ENCODE peak calls at places on chromosomes 11 and 22, in ten cellular contexts. One of them, this sample, is unnamed.

GRCh38 chr11:17206448-17206847 is 1.3 kb downstream of the PIK3C2A start:
- DNase-seq in right atrium auricular region: no peak
- DNase-seq in fibroblast of mammary gland: no peak
- DNase-seq in head of caudate nucleus: no peak
- DNase-seq in GOT3: no peak
- DNase-seq in stimulated activated CD4-positive, alpha-beta T cell treated with anti-CD3 and anti-CD28 coated beads, Interleukin-1b, Interleukin-23, amount 100 ng/mL, for 24 hours: no peak
- DNase-seq in effector CD4-positive, alpha-beta T cell: no peak
- DNase-seq in NCI-H1105 treated with DMSO at 0.1 percent for 48 hours: no peak
- DNase-seq in tibial nerve: no peak
- DNase-seq in AG04450: no peak
- DNase-seq in this sample: no peak

GRCh38 chr11:70073881-70074371 is 4.2 kb upstream of the ANO1 start:
- DNase-seq in GOT3: peak; percentile 41
- DNase-seq in AG04450: no peak
- DNase-seq in fibroblast of mammary gland: peak; percentile 27
- DNase-seq in NCI-H1105 treated with DMSO at 0.1 percent for 48 hours: no peak
- DNase-seq in effector CD4-positive, alpha-beta T cell: no peak
- DNase-seq in right atrium auricular region: peak; percentile 77
- DNase-seq in tibial nerve: no peak
- DNase-seq in head of caudate nucleus: no peak
- DNase-seq in stimulated activated CD4-positive, alpha-beta T cell treated with anti-CD3 and anti-CD28 coated beads, Interleukin-1b, Interleukin-23, amount 100 ng/mL, for 24 hours: no peak
- DNase-seq in this sample: no peak

GRCh38 chr22:22079404-22080148 is 97.0 kb upstream of the TOP3B start:
- DNase-seq in effector CD4-positive, alpha-beta T cell: no peak
- DNase-seq in head of caudate nucleus: no peak
- DNase-seq in tibial nerve: no peak
- DNase-seq in GOT3: no peak
- DNase-seq in AG04450: no peak
- DNase-seq in fibroblast of mammary gland: no peak
- DNase-seq in NCI-H1105 treated with DMSO at 0.1 percent for 48 hours: no peak
- DNase-seq in stimulated activated CD4-positive, alpha-beta T cell treated with anti-CD3 and anti-CD28 coated beads, Interleukin-1b, Interleukin-23, amount 100 ng/mL, for 24 hours: no peak
- DNase-seq in right atrium auricular region: peak; percentile 43
- DNase-seq in this sample: no peak

GRCh38 chr22:45740236-45740635 is 68.6 kb downstream of the ATXN10 start:
- DNase-seq in head of caudate nucleus: no peak
- DNase-seq in right atrium auricular region: no peak
- DNase-seq in NCI-H1105 treated with DMSO at 0.1 percent for 48 hours: no peak
- DNase-seq in tibial nerve: no peak
- DNase-seq in fibroblast of mammary gland: no peak
- DNase-seq in GOT3: no peak
- DNase-seq in effector CD4-positive, alpha-beta T cell: no peak
- DNase-seq in stimulated activated CD4-positive, alpha-beta T cell treated with anti-CD3 and anti-CD28 coated beads, Interleukin-1b, Interleukin-23, amount 100 ng/mL, for 24 hours: no peak
- DNase-seq in AG04450: no peak
- DNase-seq in this sample: no peak

GRCh38 chr22:30234786-30235470 is 11.6 kb downstream of the LIF start:
- DNase-seq in fibroblast of mammary gland: no peak
- DNase-seq in stimulated activated CD4-positive, alpha-beta T cell treated with anti-CD3 and anti-CD28 coated beads, Interleukin-1b, Interleukin-23, amount 100 ng/mL, for 24 hours: no peak
- DNase-seq in GOT3: no peak
- DNase-seq in effector CD4-positive, alpha-beta T cell: no peak
- DNase-seq in tibial nerve: no peak
- DNase-seq in right atrium auricular region: no peak
- DNase-seq in AG04450: peak; percentile 47
- DNase-seq in head of caudate nucleus: no peak
- DNase-seq in NCI-H1105 treated with DMSO at 0.1 percent for 48 hours: no peak
- DNase-seq in this sample: peak; percentile 35

GRCh38 chr11:80167766-80168165 is 726.9 kb upstream of the TENM4 start:
- DNase-seq in fibroblast of mammary gland: no peak
- DNase-seq in GOT3: no peak
- DNase-seq in head of caudate nucleus: no peak
- DNase-seq in stimulated activated CD4-positive, alpha-beta T cell treated with anti-CD3 and anti-CD28 coated beads, Interleukin-1b, Interleukin-23, amount 100 ng/mL, for 24 hours: no peak
- DNase-seq in tibial nerve: no peak
- DNase-seq in effector CD4-positive, alpha-beta T cell: no peak
- DNase-seq in right atrium auricular region: no peak
- DNase-seq in AG04450: no peak
- DNase-seq in NCI-H1105 treated with DMSO at 0.1 percent for 48 hours: no peak
- DNase-seq in this sample: no peak

GRCh38 chr11:95829580-95830259 is 39.4 kb downstream of the CEP57 start:
- DNase-seq in head of caudate nucleus: no peak
- DNase-seq in fibroblast of mammary gland: peak; percentile 78
- DNase-seq in AG04450: no peak
- DNase-seq in GOT3: no peak
- DNase-seq in tibial nerve: no peak
- DNase-seq in effector CD4-positive, alpha-beta T cell: no peak
- DNase-seq in stimulated activated CD4-positive, alpha-beta T cell treated with anti-CD3 and anti-CD28 coated beads, Interleukin-1b, Interleukin-23, amount 100 ng/mL, for 24 hours: no peak
- DNase-seq in NCI-H1105 treated with DMSO at 0.1 percent for 48 hours: no peak
- DNase-seq in right atrium auricular region: no peak
- DNase-seq in this sample: no peak

GRCh38 chr22:19979712-19980493 is 36.7 kb downstream of the ARVCF start:
- DNase-seq in fibroblast of mammary gland: no peak
- DNase-seq in right atrium auricular region: no peak
- DNase-seq in head of caudate nucleus: no peak
- DNase-seq in stimulated activated CD4-positive, alpha-beta T cell treated with anti-CD3 and anti-CD28 coated beads, Interleukin-1b, Interleukin-23, amount 100 ng/mL, for 24 hours: no peak
- DNase-seq in NCI-H1105 treated with DMSO at 0.1 percent for 48 hours: no peak
- DNase-seq in tibial nerve: no peak
- DNase-seq in effector CD4-positive, alpha-beta T cell: no peak
- DNase-seq in GOT3: no peak
- DNase-seq in AG04450: no peak
- DNase-seq in this sample: no peak

GRCh38 chr11:79404325-79404724 is 36.5 kb downstream of the TENM4 start:
- DNase-seq in right atrium auricular region: no peak
- DNase-seq in head of caudate nucleus: no peak
- DNase-seq in effector CD4-positive, alpha-beta T cell: no peak
- DNase-seq in NCI-H1105 treated with DMSO at 0.1 percent for 48 hours: no peak
- DNase-seq in stimulated activated CD4-positive, alpha-beta T cell treated with anti-CD3 and anti-CD28 coated beads, Interleukin-1b, Interleukin-23, amount 100 ng/mL, for 24 hours: no peak
- DNase-seq in fibroblast of mammary gland: peak; percentile 61
- DNase-seq in tibial nerve: no peak
- DNase-seq in GOT3: no peak
- DNase-seq in AG04450: peak; percentile 4
- DNase-seq in this sample: peak; percentile 50

GRCh38 chr11:103730151-103730940 is 306.1 kb upstream of the DDI1 start:
- DNase-seq in head of caudate nucleus: no peak
- DNase-seq in fibroblast of mammary gland: peak; percentile 47
- DNase-seq in tibial nerve: no peak
- DNase-seq in GOT3: no peak
- DNase-seq in effector CD4-positive, alpha-beta T cell: no peak
- DNase-seq in AG04450: peak; percentile 26
- DNase-seq in right atrium auricular region: no peak
- DNase-seq in stimulated activated CD4-positive, alpha-beta T cell treated with anti-CD3 and anti-CD28 coated beads, Interleukin-1b, Interleukin-23, amount 100 ng/mL, for 24 hours: no peak
- DNase-seq in NCI-H1105 treated with DMSO at 0.1 percent for 48 hours: no peak
- DNase-seq in this sample: no peak

GRCh38 chr11:73399159-73400090 is 23.2 kb downstream of the RELT start:
- DNase-seq in fibroblast of mammary gland: peak; percentile 20
- DNase-seq in right atrium auricular region: peak; percentile 56
- DNase-seq in effector CD4-positive, alpha-beta T cell: no peak
- DNase-seq in stimulated activated CD4-positive, alpha-beta T cell treated with anti-CD3 and anti-CD28 coated beads, Interleukin-1b, Interleukin-23, amount 100 ng/mL, for 24 hours: no peak
- DNase-seq in NCI-H1105 treated with DMSO at 0.1 percent for 48 hours: no peak
- DNase-seq in tibial nerve: peak; percentile 9
- DNase-seq in GOT3: no peak
- DNase-seq in head of caudate nucleus: no peak
- DNase-seq in AG04450: no peak
- DNase-seq in this sample: no peak

GRCh38 chr11:65502274-65502851 is 3.5 kb downstream of the MALAT1 start:
- DNase-seq in fibroblast of mammary gland: peak; percentile 49
- DNase-seq in stimulated activated CD4-positive, alpha-beta T cell treated with anti-CD3 and anti-CD28 coated beads, Interleukin-1b, Interleukin-23, amount 100 ng/mL, for 24 hours: no peak
- DNase-seq in right atrium auricular region: no peak
- DNase-seq in NCI-H1105 treated with DMSO at 0.1 percent for 48 hours: peak; percentile 26
- DNase-seq in tibial nerve: no peak
- DNase-seq in effector CD4-positive, alpha-beta T cell: no peak
- DNase-seq in AG04450: no peak
- DNase-seq in head of caudate nucleus: no peak
- DNase-seq in GOT3: no peak
- DNase-seq in this sample: no peak

GRCh38 chr22:33658775-33659174 is 261.5 kb downstream of the LARGE1 start:
- DNase-seq in GOT3: no peak
- DNase-seq in NCI-H1105 treated with DMSO at 0.1 percent for 48 hours: no peak
- DNase-seq in effector CD4-positive, alpha-beta T cell: no peak
- DNase-seq in stimulated activated CD4-positive, alpha-beta T cell treated with anti-CD3 and anti-CD28 coated beads, Interleukin-1b, Interleukin-23, amount 100 ng/mL, for 24 hours: no peak
- DNase-seq in right atrium auricular region: no peak
- DNase-seq in fibroblast of mammary gland: peak; percentile 86
- DNase-seq in tibial nerve: no peak
- DNase-seq in AG04450: no peak
- DNase-seq in head of caudate nucleus: no peak
- DNase-seq in this sample: peak; percentile 64

GRCh38 chr11:47408598-47409439 is 429 bp downstream of the SLC39A13 start:
- DNase-seq in AG04450: peak; percentile 66
- DNase-seq in effector CD4-positive, alpha-beta T cell: no peak
- DNase-seq in GOT3: no peak
- DNase-seq in stimulated activated CD4-positive, alpha-beta T cell treated with anti-CD3 and anti-CD28 coated beads, Interleukin-1b, Interleukin-23, amount 100 ng/mL, for 24 hours: no peak
- DNase-seq in tibial nerve: no peak
- DNase-seq in right atrium auricular region: no peak
- DNase-seq in fibroblast of mammary gland: peak; percentile 86
- DNase-seq in head of caudate nucleus: no peak
- DNase-seq in NCI-H1105 treated with DMSO at 0.1 percent for 48 hours: no peak
- DNase-seq in this sample: peak; percentile 62

GRCh38 chr11:46475041-46475925 is 83.7 kb upstream of the CHRM4 start:
- DNase-seq in stimulated activated CD4-positive, alpha-beta T cell treated with anti-CD3 and anti-CD28 coated beads, Interleukin-1b, Interleukin-23, amount 100 ng/mL, for 24 hours: no peak
- DNase-seq in head of caudate nucleus: no peak
- DNase-seq in effector CD4-positive, alpha-beta T cell: no peak
- DNase-seq in right atrium auricular region: no peak
- DNase-seq in NCI-H1105 treated with DMSO at 0.1 percent for 48 hours: no peak
- DNase-seq in fibroblast of mammary gland: no peak
- DNase-seq in GOT3: no peak
- DNase-seq in tibial nerve: no peak
- DNase-seq in AG04450: no peak
- DNase-seq in this sample: no peak

GRCh38 chr22:34702279-34702678 is 363.7 kb upstream of the ISX start:
- DNase-seq in tibial nerve: no peak
- DNase-seq in effector CD4-positive, alpha-beta T cell: no peak
- DNase-seq in AG04450: no peak
- DNase-seq in head of caudate nucleus: no peak
- DNase-seq in stimulated activated CD4-positive, alpha-beta T cell treated with anti-CD3 and anti-CD28 coated beads, Interleukin-1b, Interleukin-23, amount 100 ng/mL, for 24 hours: no peak
- DNase-seq in GOT3: no peak
- DNase-seq in fibroblast of mammary gland: no peak
- DNase-seq in NCI-H1105 treated with DMSO at 0.1 percent for 48 hours: no peak
- DNase-seq in right atrium auricular region: no peak
- DNase-seq in this sample: no peak

GRCh38 chr22:46357711-46358505 is 22.4 kb downstream of the TRMU start:
- DNase-seq in AG04450: no peak
- DNase-seq in tibial nerve: no peak
- DNase-seq in head of caudate nucleus: no peak
- DNase-seq in NCI-H1105 treated with DMSO at 0.1 percent for 48 hours: no peak
- DNase-seq in fibroblast of mammary gland: no peak
- DNase-seq in effector CD4-positive, alpha-beta T cell: no peak
- DNase-seq in right atrium auricular region: no peak
- DNase-seq in stimulated activated CD4-positive, alpha-beta T cell treated with anti-CD3 and anti-CD28 coated beads, Interleukin-1b, Interleukin-23, amount 100 ng/mL, for 24 hours: no peak
- DNase-seq in GOT3: no peak
- DNase-seq in this sample: no peak

GRCh38 chr11:2185324-2186085 is 13.9 kb upstream of the TH start:
- DNase-seq in stimulated activated CD4-positive, alpha-beta T cell treated with anti-CD3 and anti-CD28 coated beads, Interleukin-1b, Interleukin-23, amount 100 ng/mL, for 24 hours: no peak
- DNase-seq in right atrium auricular region: no peak
- DNase-seq in effector CD4-positive, alpha-beta T cell: no peak
- DNase-seq in fibroblast of mammary gland: no peak
- DNase-seq in GOT3: no peak
- DNase-seq in head of caudate nucleus: peak; percentile 65
- DNase-seq in NCI-H1105 treated with DMSO at 0.1 percent for 48 hours: peak; percentile 9
- DNase-seq in AG04450: no peak
- DNase-seq in tibial nerve: no peak
- DNase-seq in this sample: no peak

GRCh38 chr22:41197046-41197807 is 7.9 kb upstream of the L3MBTL2 start:
- DNase-seq in head of caudate nucleus: peak; percentile 92
- DNase-seq in AG04450: no peak
- DNase-seq in GOT3: peak; percentile 56
- DNase-seq in effector CD4-positive, alpha-beta T cell: peak; percentile 79
- DNase-seq in NCI-H1105 treated with DMSO at 0.1 percent for 48 hours: peak; percentile 72
- DNase-seq in tibial nerve: peak; percentile 68
- DNase-seq in stimulated activated CD4-positive, alpha-beta T cell treated with anti-CD3 and anti-CD28 coated beads, Interleukin-1b, Interleukin-23, amount 100 ng/mL, for 24 hours: peak; percentile 75
- DNase-seq in right atrium auricular region: peak; percentile 69
- DNase-seq in fibroblast of mammary gland: peak; percentile 27
- DNase-seq in this sample: peak; percentile 81

GRCh38 chr11:102322560-102322959 is 5.3 kb downstream of the BIRC3 start:
- DNase-seq in stimulated activated CD4-positive, alpha-beta T cell treated with anti-CD3 and anti-CD28 coated beads, Interleukin-1b, Interleukin-23, amount 100 ng/mL, for 24 hours: no peak
- DNase-seq in head of caudate nucleus: no peak
- DNase-seq in effector CD4-positive, alpha-beta T cell: no peak
- DNase-seq in AG04450: no peak
- DNase-seq in tibial nerve: no peak
- DNase-seq in GOT3: no peak
- DNase-seq in fibroblast of mammary gland: no peak
- DNase-seq in right atrium auricular region: no peak
- DNase-seq in NCI-H1105 treated with DMSO at 0.1 percent for 48 hours: no peak
- DNase-seq in this sample: no peak

GRCh38 chr11:70432065-70432464 is 33.7 kb downstream of the CTTN start:
- DNase-seq in fibroblast of mammary gland: no peak
- DNase-seq in GOT3: no peak
- DNase-seq in AG04450: no peak
- DNase-seq in head of caudate nucleus: no peak
- DNase-seq in right atrium auricular region: no peak
- DNase-seq in tibial nerve: no peak
- DNase-seq in effector CD4-positive, alpha-beta T cell: no peak
- DNase-seq in stimulated activated CD4-positive, alpha-beta T cell treated with anti-CD3 and anti-CD28 coated beads, Interleukin-1b, Interleukin-23, amount 100 ng/mL, for 24 hours: no peak
- DNase-seq in NCI-H1105 treated with DMSO at 0.1 percent for 48 hours: no peak
- DNase-seq in this sample: no peak

GRCh38 chr11:2943711-2944118 is 14.5 kb upstream of the PHLDA2 start:
- DNase-seq in NCI-H1105 treated with DMSO at 0.1 percent for 48 hours: peak; percentile 23
- DNase-seq in tibial nerve: no peak
- DNase-seq in fibroblast of mammary gland: peak; percentile 20
- DNase-seq in stimulated activated CD4-positive, alpha-beta T cell treated with anti-CD3 and anti-CD28 coated beads, Interleukin-1b, Interleukin-23, amount 100 ng/mL, for 24 hours: no peak
- DNase-seq in right atrium auricular region: no peak
- DNase-seq in head of caudate nucleus: peak; percentile 90
- DNase-seq in effector CD4-positive, alpha-beta T cell: no peak
- DNase-seq in GOT3: no peak
- DNase-seq in AG04450: no peak
- DNase-seq in this sample: no peak

GRCh38 chr22:28750471-28750881 is 8.6 kb downstream of the HSCB start:
- DNase-seq in fibroblast of mammary gland: peak; percentile 83
- DNase-seq in stimulated activated CD4-positive, alpha-beta T cell treated with anti-CD3 and anti-CD28 coated beads, Interleukin-1b, Interleukin-23, amount 100 ng/mL, for 24 hours: no peak
- DNase-seq in right atrium auricular region: no peak
- DNase-seq in NCI-H1105 treated with DMSO at 0.1 percent for 48 hours: no peak
- DNase-seq in GOT3: no peak
- DNase-seq in AG04450: peak; percentile 55
- DNase-seq in tibial nerve: no peak
- DNase-seq in head of caudate nucleus: no peak
- DNase-seq in effector CD4-positive, alpha-beta T cell: no peak
- DNase-seq in this sample: no peak

GRCh38 chr11:64419257-64419790 is 60.4 kb downstream of the RPS6KA4 start:
- DNase-seq in GOT3: no peak
- DNase-seq in fibroblast of mammary gland: no peak
- DNase-seq in AG04450: no peak
- DNase-seq in effector CD4-positive, alpha-beta T cell: no peak
- DNase-seq in tibial nerve: no peak
- DNase-seq in head of caudate nucleus: no peak
- DNase-seq in right atrium auricular region: no peak
- DNase-seq in stimulated activated CD4-positive, alpha-beta T cell treated with anti-CD3 and anti-CD28 coated beads, Interleukin-1b, Interleukin-23, amount 100 ng/mL, for 24 hours: no peak
- DNase-seq in NCI-H1105 treated with DMSO at 0.1 percent for 48 hours: no peak
- DNase-seq in this sample: no peak

GRCh38 chr11:55707029-55707428 is 45.0 kb downstream of the OR4C6 start:
- DNase-seq in right atrium auricular region: no peak
- DNase-seq in NCI-H1105 treated with DMSO at 0.1 percent for 48 hours: peak; percentile 28
- DNase-seq in GOT3: no peak
- DNase-seq in head of caudate nucleus: no peak
- DNase-seq in tibial nerve: no peak
- DNase-seq in effector CD4-positive, alpha-beta T cell: no peak
- DNase-seq in fibroblast of mammary gland: peak; percentile 39
- DNase-seq in stimulated activated CD4-positive, alpha-beta T cell treated with anti-CD3 and anti-CD28 coated beads, Interleukin-1b, Interleukin-23, amount 100 ng/mL, for 24 hours: no peak
- DNase-seq in AG04450: no peak
- DNase-seq in this sample: no peak

GRCh38 chr11:34013893-34014571 is 37.5 kb upstream of the CAPRIN1 start:
- DNase-seq in stimulated activated CD4-positive, alpha-beta T cell treated with anti-CD3 and anti-CD28 coated beads, Interleukin-1b, Interleukin-23, amount 100 ng/mL, for 24 hours: no peak
- DNase-seq in NCI-H1105 treated with DMSO at 0.1 percent for 48 hours: no peak
- DNase-seq in tibial nerve: no peak
- DNase-seq in right atrium auricular region: no peak
- DNase-seq in GOT3: no peak
- DNase-seq in effector CD4-positive, alpha-beta T cell: no peak
- DNase-seq in fibroblast of mammary gland: no peak
- DNase-seq in AG04450: no peak
- DNase-seq in head of caudate nucleus: no peak
- DNase-seq in this sample: no peak

GRCh38 chr11:94168882-94169281 is 40.2 kb downstream of the PANX1 start:
- DNase-seq in AG04450: no peak
- DNase-seq in head of caudate nucleus: no peak
- DNase-seq in stimulated activated CD4-positive, alpha-beta T cell treated with anti-CD3 and anti-CD28 coated beads, Interleukin-1b, Interleukin-23, amount 100 ng/mL, for 24 hours: no peak
- DNase-seq in right atrium auricular region: no peak
- DNase-seq in fibroblast of mammary gland: no peak
- DNase-seq in tibial nerve: no peak
- DNase-seq in effector CD4-positive, alpha-beta T cell: no peak
- DNase-seq in GOT3: no peak
- DNase-seq in NCI-H1105 treated with DMSO at 0.1 percent for 48 hours: no peak
- DNase-seq in this sample: no peak

GRCh38 chr11:115916596-115916995 is 412.4 kb upstream of the CADM1 start:
- DNase-seq in NCI-H1105 treated with DMSO at 0.1 percent for 48 hours: peak; percentile 92
- DNase-seq in right atrium auricular region: no peak
- DNase-seq in tibial nerve: no peak
- DNase-seq in head of caudate nucleus: no peak
- DNase-seq in effector CD4-positive, alpha-beta T cell: no peak
- DNase-seq in GOT3: no peak
- DNase-seq in AG04450: no peak
- DNase-seq in stimulated activated CD4-positive, alpha-beta T cell treated with anti-CD3 and anti-CD28 coated beads, Interleukin-1b, Interleukin-23, amount 100 ng/mL, for 24 hours: no peak
- DNase-seq in fibroblast of mammary gland: no peak
- DNase-seq in this sample: no peak